ENCODE peak calls at places on chromosomes 11 and 22, in six cellular contexts. Z is heart left ventricle, F is adrenal gland, J is transverse colon, E is breast epithelium, C is suprapubic skin. W is an unnamed sample.

GRCh38 chr22:20803696-20804324 is 29.9 kb downstream of the SERPIND1 start:
- DNase-seq in F (no peak), J (peak; percentile 35), Z (no peak), E (no peak), C (no peak), W (peak; percentile 9)

GRCh38 chr22:38038426-38038825 is 18.8 kb upstream of the PICK1 start:
- DNase-seq in C (no peak), Z (peak; percentile 51), J (no peak), F (no peak), E (peak; percentile 88), W (no peak)

GRCh38 chr22:35743466-35743865 is 25.8 kb downstream of the APOL5 start:
- DNase-seq in C (no peak), Z (no peak), F (no peak), E (no peak), J (no peak), W (no peak)

GRCh38 chr22:43878831-43879550 is 12.8 kb downstream of the PNPLA5 start:
- DNase-seq in C (no peak), F (no peak), Z (no peak), E (no peak), J (no peak), W (no peak)

GRCh38 chr11:72528121-72528520 is 93.8 kb upstream of the CLPB start:
- DNase-seq in E (no peak), F (no peak), Z (no peak), J (no peak), C (no peak), W (no peak)

GRCh38 chr11:66904055-66904454 is 47.2 kb downstream of the LRFN4 start:
- DNase-seq in Z (no peak), E (no peak), C (no peak), F (no peak), J (peak; percentile 66), W (no peak)

GRCh38 chr11:18775492-18776292 is 15.9 kb downstream of the PTPN5 start:
- DNase-seq in F (peak; percentile 62), C (no peak), Z (peak; percentile 68), J (peak; percentile 76), E (no peak), W (peak; percentile 43)

GRCh38 chr11:70159612-70160570 is 43.2 kb upstream of the FADD start:
- DNase-seq in E (peak; percentile 81), F (no peak), C (peak; percentile 87), J (peak; percentile 16), Z (no peak), W (no peak)

GRCh38 chr22:49214976-49215375 is 612.7 kb downstream of the BRD1 start:
- DNase-seq in Z (peak; percentile 24), F (no peak), C (peak; percentile 67), J (peak; percentile 1), E (no peak), W (no peak)

GRCh38 chr11:19259487-19260345 is 19.0 kb upstream of the E2F8 start:
- DNase-seq in E (peak; percentile 32), F (peak; percentile 66), J (peak; percentile 75), C (no peak), Z (peak; percentile 76), W (peak; percentile 78)

GRCh38 chr22:50286701-50287318 is 16.6 kb upstream of the MAPK11 start:
- DNase-seq in F (no peak), J (no peak), E (no peak), C (no peak), Z (no peak), W (no peak)
- H3K36me3 ChIP-seq in F (no peaks in the 10 kb centered on the region), J (peaks cover 60% of the 10 kb centered on the region), E (no peaks in the 10 kb centered on the region), C (peaks cover 89% of the 10 kb centered on the region), Z (peaks cover 80% of the 10 kb centered on the region), W (peaks cover 78% of the 10 kb centered on the region)

DNA sequence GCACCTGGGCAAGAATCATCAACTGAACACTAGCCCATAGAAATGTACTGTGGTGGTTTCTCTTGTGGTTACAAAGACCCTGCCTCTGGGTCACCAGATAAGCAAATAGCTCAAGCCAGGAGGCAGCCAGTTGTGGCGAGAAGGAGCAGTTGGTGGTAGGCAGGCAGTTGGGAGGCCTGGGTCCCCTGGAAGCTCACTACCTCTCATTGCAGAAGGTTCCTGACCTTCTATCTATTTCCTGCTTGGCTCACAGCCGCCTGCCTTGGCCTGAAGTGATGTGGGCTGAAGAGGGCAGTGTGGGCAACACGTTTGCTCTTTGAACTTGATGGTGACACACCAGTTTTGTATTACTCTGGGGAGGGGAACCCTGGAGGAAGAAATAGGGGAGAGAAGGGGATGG is 34.7 kb downstream of the NECTIN1 start:
- DNase-seq in Z (no peak), C (no peak), F (no peak), J (peak; percentile 61), E (no peak), W (no peak)
- TF ChIP-seq CTCF in Z (no peak), C (no peak), F (no peak), J (no peak), E (no peak), W (no peak)

GRCh38 chr11:75576017-75576416 is 14.0 kb downstream of the SERPINH1 start:
- DNase-seq in F (no peak), C (no peak), J (no peak), Z (no peak), E (no peak), W (no peak)

GRCh38 chr11:75578977-75579376 is 16.9 kb downstream of the SERPINH1 start:
- DNase-seq in C (no peak), J (no peak), Z (no peak), F (no peak), E (no peak), W (no peak)

GRCh38 chr11:75574698-75575265 is 12.7 kb downstream of the SERPINH1 start:
- DNase-seq in C (no peak), F (no peak), Z (no peak), J (no peak), E (no peak), W (no peak)

GRCh38 chr11:75577198-75577597 is 15.1 kb downstream of the SERPINH1 start:
- DNase-seq in Z (peak; percentile 74), C (no peak), F (peak; percentile 66), J (peak; percentile 64), E (no peak), W (peak; percentile 52)

DNA sequence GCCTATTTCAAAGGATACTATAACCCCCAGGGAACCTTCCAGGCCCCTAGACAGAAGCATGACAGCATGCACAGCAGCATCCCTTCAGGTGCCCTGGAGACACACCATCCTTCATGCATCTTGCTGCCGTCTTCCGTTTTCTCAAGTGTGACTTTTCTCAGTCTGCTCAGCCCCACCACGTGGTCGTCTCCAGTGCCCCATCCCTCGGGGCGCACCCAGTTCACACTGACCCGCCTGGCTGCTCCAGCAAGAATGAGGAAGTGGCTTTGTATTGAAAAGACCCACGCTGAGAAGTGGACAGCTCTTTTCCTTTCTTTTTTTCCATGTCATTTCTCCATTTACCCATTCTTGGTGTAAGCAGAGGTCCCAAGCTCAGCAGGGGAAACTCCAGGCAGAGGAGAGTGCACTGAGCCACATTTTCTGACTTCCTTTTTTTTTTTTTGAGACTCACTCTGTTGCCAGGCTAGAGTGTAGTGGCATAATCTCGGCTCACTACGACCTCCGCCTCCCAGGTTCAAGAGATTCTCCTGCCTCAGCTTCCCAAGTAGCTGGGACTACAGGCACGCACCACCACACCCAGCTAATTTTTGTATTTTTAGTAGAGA is 14.5 kb downstream of the SERPINH1 start:
- DNase-seq in E (peak; percentile 70), C (no peak), Z (no peak), F (no peak), J (peak; percentile 61), W (peak; percentile 88)
- TF ChIP-seq POLR2A in E (no peak), C (no peak), Z (no peak), F (no peak), J (no peak), W (peak; percentile 24)

GRCh38 chr11:117219995-117220394 is 11.9 kb downstream of the PCSK7 start:
- DNase-seq in Z (no peak), E (no peak), J (no peak), F (no peak), C (no peak), W (no peak)
- H3K36me3 ChIP-seq in Z (peaks cover 54% of the 10 kb centered on the region), E (no peaks in the 10 kb centered on the region), J (peaks cover 18% of the 10 kb centered on the region), F (no peaks in the 10 kb centered on the region), C (peaks cover 85% of the 10 kb centered on the region), W (peaks cover 40% of the 10 kb centered on the region)

GRCh38 chr11:6646631-6647281 is 8.9 kb downstream of the DCHS1 start:
- DNase-seq in J (no peak), E (no peak), F (no peak), C (no peak), Z (peak; percentile 79), W (no peak)
- TF ChIP-seq CTCF in J (no peak), E (no peak), F (no peak), C (no peak), Z (no peak), W (no peak)

DNA sequence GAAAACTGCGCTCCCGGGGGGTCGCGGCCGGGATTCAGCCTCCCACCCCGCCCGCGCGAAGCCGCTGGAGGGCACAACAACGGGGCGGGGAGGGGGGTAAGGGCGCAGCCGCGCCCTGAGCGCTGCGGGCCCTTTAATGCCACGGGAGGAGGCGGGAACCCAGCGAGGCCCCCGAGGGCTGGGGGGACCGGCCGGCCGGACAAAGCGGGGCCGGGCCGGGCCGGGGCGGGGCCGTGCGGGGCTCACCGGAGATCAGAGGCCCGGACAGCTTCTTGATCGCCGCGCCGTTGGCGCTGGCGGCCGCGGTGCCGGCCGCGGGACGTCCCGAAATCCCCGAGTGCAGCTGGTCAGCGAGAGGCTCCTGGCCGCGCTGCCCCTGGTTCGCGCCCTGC is 1.2 kb downstream of the CDKN1C start:
- DNase-seq in Z (peak; percentile 79), J (peak; percentile 53), E (no peak), F (peak; percentile 63), C (no peak), W (peak; percentile 51)
- TF ChIP-seq POLR2A in Z (peak; percentile 32), J (no peak), E (no peak), F (no peak), C (no peak), W (no peak)

W was measured in thyroid gland.